ENCODE peak calls at places on chromosomes 4 and X, in five cellular contexts. D is thoracic aorta; A is A549; O is activated T-cell treated with anti-CD3 and anti-CD28 coated beads for 1 hour; H is stimulated activated CD4-positive, alpha-beta T cell treated with anti-CD3 and anti-CD28 coated beads, Interleukin-2, amount 100 ng/mL, for 24 hours. R is an unnamed sample.

GRCh38 chr4:25020240-25020639 is 10.5 kb downstream of the LGI2 start:
- DNase-seq in D (no peak), A (peak), O (no peak), H (no peak), R (no peak)

GRCh38 chr4:120843840-120844527 is 78.5 kb downstream of the PRDM5 start:
- DNase-seq in D (no peak), A (no peak), O (no peak), H (no peak), R (no peak)

GRCh38 chr4:15521442-15522039 is 51.9 kb downstream of the CC2D2A start:
- DNase-seq in D (no peak), A (no peak), O (no peak), H (no peak), R (no peak)

GRCh38 chr4:1869530-1870327 is 1.5 kb upstream of the NSD2 start:
- DNase-seq in D (no peak), A (no peak), O (no peak), H (no peak), R (no peak)

GRCh38 chr4:54661686-54662085 is 3.9 kb downstream of the KIT start:
- DNase-seq in D (no peak), A (no peak), O (no peak), H (no peak), R (no peak)

GRCh38 chr4:98092833-98093439 is 50.3 kb downstream of the STPG2 start:
- DNase-seq in D (no peak), A (no peak), O (no peak), H (no peak), R (no peak)

GRCh38 chr4:41436365-41437263 is 101.3 kb upstream of the LIMCH1 start:
- DNase-seq in D (no peak), A (no peak), O (no peak), H (no peak), R (no peak)

GRCh38 chr4:168773388-168774195 is 236.5 kb downstream of the CBR4 start:
- DNase-seq in D (no peak), A (no peak), O (no peak), H (no peak), R (no peak)

GRCh38 chrX:11100281-11101035 is 10.7 kb upstream of the HCCS start:
- DNase-seq in D (no peak), A (peak), O (no peak), H (no peak), R (no peak)

GRCh38 chr4:25500626-25501318 is 123.7 kb downstream of the ANAPC4 start:
- DNase-seq in D (no peak), A (no peak), O (no peak), H (no peak), R (no peak)

GRCh38 chr4:12116009-12116542 is 687.4 kb upstream of the HS3ST1 start:
- DNase-seq in D (no peak), A (no peak), O (no peak), H (no peak), R (no peak)

GRCh38 chr4:113952452-113953029 is 26.9 kb downstream of the ARSJ start:
- DNase-seq in D (no peak), A (peak), O (no peak), H (peak), R (no peak)

GRCh38 chr4:172514011-172514410 is 654.6 kb upstream of the GALNT7 start:
- DNase-seq in D (no peak), A (no peak), O (no peak), H (no peak), R (no peak)

GRCh38 chrX:69018416-69019072 is 146.7 kb downstream of the PJA1 start:
- DNase-seq in D (no peak), A (no peak), O (no peak), H (no peak), R (no peak)

GRCh38 chrX:148310402-148311200 is 189.8 kb upstream of the AFF2 start:
- DNase-seq in D (no peak), A (no peak), O (peak), H (peak), R (no peak)

GRCh38 chrX:113136841-113137240 is 296.2 kb upstream of the AMOT start:
- DNase-seq in D (no peak), A (no peak), O (no peak), H (no peak), R (no peak)

GRCh38 chrX:44651347-44651746 is 108.7 kb upstream of the FUNDC1 start:
- DNase-seq in D (no peak), A (no peak), O (no peak), H (no peak), R (no peak)

GRCh38 chrX:109347618-109348017 is 134.3 kb downstream of the GUCY2F start:
- DNase-seq in D (no peak), A (no peak), O (no peak), H (no peak), R (no peak)

GRCh38 chr4:98467627-98468072 is 190.8 kb downstream of the TSPAN5 start:
- DNase-seq in D (peak), A (peak), O (peak), H (peak), R (peak)

GRCh38 chr4:169861592-169861991 is 103.8 kb upstream of the HPF1 start:
- DNase-seq in D (no peak), A (no peak), O (no peak), H (no peak), R (no peak)

GRCh38 chr4:39498724-39499014 is 28.6 kb downstream of the UGDH start:
- DNase-seq in D (no peak), A (no peak), O (no peak), H (no peak), R (no peak)

GRCh38 chr4:76090241-76090691 is 15.8 kb downstream of the ART3 start:
- DNase-seq in D (no peak), A (no peak), O (no peak), H (no peak), R (no peak)

GRCh38 chr4:44160776-44161377 is 287.7 kb downstream of the KCTD8 start:
- DNase-seq in D (no peak), A (no peak), O (no peak), H (no peak), R (no peak)

GRCh38 chrX:129318375-129318774 is 204.9 kb downstream of the SMARCA1 start:
- DNase-seq in D (no peak), A (peak), O (no peak), H (no peak), R (no peak)

GRCh38 chr4:71266090-71266794 is 72.6 kb upstream of the SLC4A4 start:
- DNase-seq in D (no peak), A (no peak), O (no peak), H (no peak), R (no peak)

GRCh38 chrX:69815063-69815462 is 199.2 kb downstream of the EDA start:
- DNase-seq in D (no peak), A (no peak), O (no peak), H (no peak), R (no peak)